ENCODE peak calls at places on chromosomes 5 and 9, in four cellular contexts. One of them, this sample, is unnamed. For H3K4me1, the result is how much of the 10 kb centered on the place peaks cover.

GRCh38 chr9:133104718-133105460 is 16.2 kb downstream of the RALGDS start:
- DNase-seq in GM23248: no peak
- DNase-seq in lower lobe of right lung: peak
- DNase-seq in adrenal gland: peak
- DNase-seq in this sample: no peak

GRCh38 chr5:163724305-163724704 is 218.9 kb downstream of the MAT2B start:
- DNase-seq in adrenal gland: no peak
- DNase-seq in lower lobe of right lung: no peak
- DNase-seq in GM23248: no peak
- DNase-seq in this sample: no peak

GRCh38 chr5:72166070-72166979 is 59.0 kb downstream of the MAP1B start:
- DNase-seq in lower lobe of right lung: no peak
- DNase-seq in GM23248: peak
- DNase-seq in adrenal gland: peak
- DNase-seq in this sample: no peak

GRCh38 chr9:113993838-113994540 is 84.1 kb downstream of the AMBP start:
- DNase-seq in lower lobe of right lung: peak
- DNase-seq in GM23248: peak
- DNase-seq in adrenal gland: peak
- DNase-seq in this sample: peak

GRCh38 chr5:168433982-168434381 is 52.3 kb upstream of the RARS1 start:
- DNase-seq in adrenal gland: no peak
- DNase-seq in GM23248: no peak
- DNase-seq in lower lobe of right lung: no peak
- DNase-seq in this sample: no peak

GRCh38 chr9:93577940-93578682 is 1.7 kb downstream of the PHF2 start:
- DNase-seq in lower lobe of right lung: no peak
- DNase-seq in GM23248: peak
- DNase-seq in adrenal gland: peak
- DNase-seq in this sample: no peak

GRCh38 chr5:72042097-72042496 is 65.2 kb upstream of the MAP1B start:
- DNase-seq in lower lobe of right lung: no peak
- DNase-seq in GM23248: no peak
- DNase-seq in adrenal gland: no peak
- DNase-seq in this sample: no peak

GRCh38 chr5:53302524-53302923 is 177.9 kb upstream of the FST start:
- DNase-seq in lower lobe of right lung: no peak
- DNase-seq in GM23248: peak
- DNase-seq in adrenal gland: no peak
- DNase-seq in this sample: no peak

GRCh38 chr9:107681988-107682387 is 192.4 kb upstream of the KLF4 start:
- DNase-seq in lower lobe of right lung: no peak
- DNase-seq in GM23248: no peak
- DNase-seq in adrenal gland: no peak
- DNase-seq in this sample: no peak

GRCh38 chr5:174047472-174047871 is 2.0 kb downstream of the NSG2 start:
- DNase-seq in adrenal gland: no peak
- DNase-seq in lower lobe of right lung: no peak
- DNase-seq in GM23248: no peak
- DNase-seq in this sample: no peak

GRCh38 chr9:137590469-137591383 is at the start of gene ZMYND19:
- DNase-seq in lower lobe of right lung: peak
- DNase-seq in adrenal gland: peak
- DNase-seq in GM23248: peak
- DNase-seq in this sample: peak

GRCh38 chr5:150904479-150905311 is at the start of gene ZNF300:
- DNase-seq in adrenal gland: peak
- DNase-seq in GM23248: peak
- DNase-seq in lower lobe of right lung: peak
- DNase-seq in this sample: peak

GRCh38 chr5:2656186-2656585 is 95.3 kb downstream of the IRX2 start:
- DNase-seq in adrenal gland: no peak
- DNase-seq in GM23248: peak
- DNase-seq in lower lobe of right lung: no peak
- DNase-seq in this sample: no peak

GRCh38 chr9:99173570-99174504 is 47.9 kb downstream of the ALG2 start:
- DNase-seq in adrenal gland: no peak
- DNase-seq in lower lobe of right lung: no peak
- DNase-seq in GM23248: no peak
- DNase-seq in this sample: no peak

GRCh38 chr5:2992806-2993205 is 241.3 kb upstream of the IRX2 start:
- DNase-seq in adrenal gland: no peak
- DNase-seq in lower lobe of right lung: no peak
- DNase-seq in GM23248: no peak
- DNase-seq in this sample: no peak

GRCh38 chr9:83034026-83034425 is 28.9 kb downstream of the RASEF start:
- DNase-seq in lower lobe of right lung: no peak
- DNase-seq in adrenal gland: no peak
- DNase-seq in GM23248: no peak
- DNase-seq in this sample: no peak

GRCh38 chr5:96657068-96657467 is 5.1 kb upstream of the CAST start:
- DNase-seq in lower lobe of right lung: no peak
- DNase-seq in adrenal gland: peak
- DNase-seq in GM23248: peak
- DNase-seq in this sample: peak

GRCh38 chr5:122665087-122665486 is 109.8 kb upstream of the SNX2 start:
- DNase-seq in adrenal gland: no peak
- DNase-seq in GM23248: no peak
- DNase-seq in lower lobe of right lung: no peak
- DNase-seq in this sample: no peak

GRCh38 chr9:127333326-127334064 is 63.5 kb upstream of the SLC2A8 start:
- DNase-seq in lower lobe of right lung: no peak
- DNase-seq in adrenal gland: peak
- DNase-seq in GM23248: no peak
- DNase-seq in this sample: no peak

GRCh38 chr5:112005533-112005926 is 248.5 kb upstream of the NREP start:
- DNase-seq in lower lobe of right lung: no peak
- DNase-seq in GM23248: peak
- DNase-seq in adrenal gland: no peak
- DNase-seq in this sample: no peak

GRCh38 chr9:117523531-117524153 is 108.8 kb upstream of the ASTN2 start:
- DNase-seq in adrenal gland: no peak
- DNase-seq in GM23248: no peak
- DNase-seq in lower lobe of right lung: no peak
- DNase-seq in this sample: no peak

GRCh38 chr5:59036274-59036961 is 453.5 kb downstream of the RAB3C start:
- DNase-seq in GM23248: peak
- DNase-seq in adrenal gland: no peak
- DNase-seq in lower lobe of right lung: peak
- DNase-seq in this sample: peak

GRCh38 chr9:116549061-116549664 is 137.9 kb upstream of the TRIM32 start:
- DNase-seq in GM23248: peak
- DNase-seq in lower lobe of right lung: peak
- DNase-seq in adrenal gland: peak
- DNase-seq in this sample: peak

GRCh38 chr5:98789029-98789428 is 15.6 kb downstream of the RGMB start:
- DNase-seq in GM23248: peak
- DNase-seq in lower lobe of right lung: no peak
- DNase-seq in adrenal gland: no peak
- DNase-seq in this sample: no peak

GRCh38 chr9:122031806-122032205 is 61.3 kb downstream of the TTLL11 start:
- DNase-seq in adrenal gland: no peak
- DNase-seq in lower lobe of right lung: no peak
- DNase-seq in GM23248: peak
- DNase-seq in this sample: no peak

GRCh38 chr5:167770461-167770860 is 521.0 kb upstream of the WWC1 start:
- DNase-seq in adrenal gland: no peak
- DNase-seq in lower lobe of right lung: no peak
- DNase-seq in GM23248: peak
- DNase-seq in this sample: no peak

GRCh38 chr9:124257070-124257864 is 482 bp upstream of the NEK6 start:
- DNase-seq in lower lobe of right lung: peak
- DNase-seq in adrenal gland: no peak
- DNase-seq in GM23248: peak
- DNase-seq in this sample: no peak

GRCh38 chr9:97749928-97750327 is 52.8 kb upstream of the XPA start:
- DNase-seq in lower lobe of right lung: no peak
- DNase-seq in GM23248: no peak
- DNase-seq in adrenal gland: no peak
- DNase-seq in this sample: no peak

GRCh38 chr5:75524071-75524470 is 12.4 kb downstream of the POLK start:
- DNase-seq in adrenal gland: no peak
- DNase-seq in GM23248: no peak
- DNase-seq in lower lobe of right lung: no peak
- DNase-seq in this sample: no peak

GRCh38 chr9:73380411-73380810 is 228.7 kb downstream of the ANXA1 start:
- DNase-seq in lower lobe of right lung: no peak
- DNase-seq in adrenal gland: no peak
- DNase-seq in GM23248: no peak
- DNase-seq in this sample: no peak

GRCh38 chr5:75622564-75622963 is 11.3 kb downstream of the ANKDD1B start:
- DNase-seq in adrenal gland: no peak
- DNase-seq in lower lobe of right lung: no peak
- DNase-seq in GM23248: no peak
- DNase-seq in this sample: peak

GRCh38 chr9:113999256-114000062 is 78.6 kb downstream of the AMBP start:
- DNase-seq in lower lobe of right lung: no peak
- DNase-seq in GM23248: peak
- DNase-seq in adrenal gland: no peak
- DNase-seq in this sample: peak

GRCh38 chr9:131739988-131740648 is at the start of gene RAPGEF1:
- DNase-seq in GM23248: peak
- DNase-seq in adrenal gland: peak
- DNase-seq in lower lobe of right lung: peak
- DNase-seq in this sample: peak

GRCh38 chr9:134381262-134381661 is 55.0 kb downstream of the RXRA start:
- DNase-seq in adrenal gland: no peak
- DNase-seq in lower lobe of right lung: no peak
- DNase-seq in GM23248: no peak
- DNase-seq in this sample: no peak

GRCh38 chr9:134381671-134382505 is 55.6 kb downstream of the RXRA start:
- DNase-seq in GM23248: no peak
- DNase-seq in adrenal gland: no peak
- DNase-seq in lower lobe of right lung: peak
- DNase-seq in this sample: peak

GRCh38 chr9:134378901-134379338 is 52.7 kb downstream of the RXRA start:
- DNase-seq in adrenal gland: peak
- DNase-seq in lower lobe of right lung: peak
- DNase-seq in GM23248: peak
- DNase-seq in this sample: peak

GRCh38 chr9:134377976-134378375 is 51.7 kb downstream of the RXRA start:
- DNase-seq in GM23248: peak
- DNase-seq in adrenal gland: peak
- DNase-seq in lower lobe of right lung: peak
- DNase-seq in this sample: peak

DNA sequence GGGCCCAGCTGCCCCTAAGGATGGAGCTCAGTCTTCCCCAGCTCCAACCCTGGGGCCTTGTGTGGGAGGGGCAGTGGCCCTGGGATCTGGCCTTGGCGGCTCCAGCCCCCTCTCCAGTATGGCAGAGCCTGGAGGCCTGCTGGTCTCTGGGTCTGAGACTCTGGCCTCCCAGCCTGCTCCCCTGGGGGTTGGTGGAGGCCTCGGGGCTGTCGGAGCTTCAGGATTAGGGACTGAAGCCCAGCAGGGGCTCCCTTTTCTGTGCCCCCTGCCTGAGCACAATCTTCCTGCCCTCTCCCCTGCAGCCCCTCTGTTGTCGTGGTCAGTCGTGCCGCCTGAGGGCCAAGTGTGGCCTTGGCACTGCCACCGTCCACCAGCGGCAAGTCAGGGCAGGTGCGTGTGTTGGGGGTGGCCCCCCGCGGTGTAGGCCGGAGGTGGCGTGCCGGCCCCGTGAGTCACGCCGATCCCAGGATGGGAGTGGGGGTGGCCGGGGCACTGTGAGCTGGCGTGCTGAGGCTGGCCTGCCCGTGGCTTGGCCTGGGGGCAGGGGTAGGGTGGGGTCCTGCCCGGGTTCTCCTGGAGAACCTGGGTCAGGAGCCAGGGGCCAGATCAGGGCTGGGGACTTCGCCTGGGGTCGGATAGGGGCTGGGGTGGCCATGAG is 53.6 kb downstream of the RXRA start:
- DNase-seq in GM23248: no peak
- DNase-seq in adrenal gland: peak
- DNase-seq in lower lobe of right lung: no peak
- DNase-seq in this sample: no peak
- H3K4me1 ChIP-seq in GM23248: under half
- H3K4me1 ChIP-seq in adrenal gland: half or more
- H3K4me1 ChIP-seq in lower lobe of right lung: half or more
- H3K4me1 ChIP-seq in this sample: half or more

DNA sequence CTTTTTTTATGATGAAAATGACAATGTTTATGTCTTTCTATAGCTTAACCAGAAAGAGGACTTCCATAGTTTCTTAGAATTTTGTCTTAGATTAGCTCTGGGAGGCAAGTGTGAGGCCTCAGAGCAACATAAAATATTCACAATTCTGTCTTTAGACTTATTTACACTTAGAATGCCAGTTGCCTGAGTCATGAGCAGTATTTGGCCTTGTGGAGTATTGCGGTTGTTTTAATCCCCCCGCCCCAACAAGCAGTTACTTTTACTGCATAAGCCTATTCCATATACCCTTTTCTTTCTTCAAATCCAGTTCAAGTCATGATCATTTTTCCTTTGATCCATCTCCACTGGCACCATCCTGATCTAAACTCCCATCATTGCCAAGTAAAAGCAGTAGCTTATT is 198.0 kb upstream of the EGFLAM start:
- DNase-seq in GM23248: peak
- DNase-seq in adrenal gland: peak
- DNase-seq in lower lobe of right lung: no peak
- DNase-seq in this sample: no peak
- H3K27ac ChIP-seq in GM23248: no peak
- H3K27ac ChIP-seq in adrenal gland: no peak
- H3K27ac ChIP-seq in lower lobe of right lung: no peak
- H3K27ac ChIP-seq in this sample: no peak

GRCh38 chr9:129141066-129142041 is 30.1 kb downstream of the PTPA start:
- DNase-seq in adrenal gland: peak
- DNase-seq in lower lobe of right lung: no peak
- DNase-seq in GM23248: peak
- DNase-seq in this sample: peak
- H3K4me3 ChIP-seq in adrenal gland: no peak
- H3K4me3 ChIP-seq in lower lobe of right lung: peak
- H3K4me3 ChIP-seq in GM23248: peak
- H3K4me3 ChIP-seq in this sample: peak

DNA sequence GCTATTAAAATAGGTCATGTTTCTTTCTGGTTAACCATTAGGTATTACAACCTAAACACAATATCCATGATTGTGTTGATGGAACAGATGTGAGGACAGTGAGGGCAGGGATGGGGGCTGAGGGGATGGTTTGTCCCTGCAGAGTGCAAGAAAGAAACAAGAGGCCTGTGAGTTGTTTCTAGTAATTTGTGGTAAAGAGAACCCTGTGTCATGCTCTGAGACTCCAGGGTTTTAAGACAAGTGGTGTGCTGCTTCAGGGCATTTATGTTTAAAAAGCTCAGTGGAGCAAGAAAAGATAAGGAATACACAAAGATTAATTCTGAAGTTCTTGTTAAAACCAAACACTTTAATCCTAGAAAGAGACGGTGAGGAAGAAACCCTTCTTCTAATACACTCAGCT is 656.5 kb downstream of the TLE1 start:
- DNase-seq in lower lobe of right lung: no peak
- DNase-seq in GM23248: peak
- DNase-seq in adrenal gland: no peak
- DNase-seq in this sample: no peak
- H3K4me1 ChIP-seq in lower lobe of right lung: under half
- H3K4me1 ChIP-seq in GM23248: under half
- H3K4me1 ChIP-seq in adrenal gland: under half
- H3K4me1 ChIP-seq in this sample: under half

This sample was measured in colonic mucosa.